ENCODE peak calls at places on chromosomes 16 and 17, in nine cellular contexts. I, N, P, T, S, R, W, K and G are unnamed samples.

GRCh38 chr16:4330277-4330882 is 14.5 kb downstream of the GLIS2 start:
- DNase-seq in I (peak), N (peak), P (peak), T (peak), S (peak), R (no peak), W (peak), K (peak), G (no peak)

GRCh38 chr17:76407509-76407908 is 23.1 kb downstream of the SPHK1 start:
- DNase-seq in I (no peak), N (no peak), P (no peak), T (no peak), S (no peak), R (no peak), W (no peak), K (no peak), G (no peak)

GRCh38 chr17:59899099-59899498 is 6.2 kb downstream of the RPS6KB1 start:
- DNase-seq in I (no peak), N (peak), P (no peak), T (no peak), S (no peak), R (peak), W (no peak), K (no peak), G (no peak)

GRCh38 chr16:12811441-12812198 is 7.9 kb upstream of the CPPED1 start:
- DNase-seq in I (no peak), N (no peak), P (no peak), T (no peak), S (no peak), R (no peak), W (no peak), K (no peak), G (no peak)

GRCh38 chr16:50245417-50246298 is 20.7 kb upstream of the ADCY7 start:
- DNase-seq in I (peak), N (peak), P (peak), T (peak), S (no peak), R (no peak), W (peak), K (no peak), G (peak)

GRCh38 chr16:69273009-69273408 is 38.1 kb upstream of the VPS4A start:
- DNase-seq in I (no peak), N (no peak), P (peak), T (peak), S (no peak), R (peak), W (no peak), K (no peak), G (peak)

GRCh38 chr17:41773190-41773588 is 13.3 kb downstream of the JUP start:
- DNase-seq in I (peak), N (no peak), P (peak), T (peak), S (peak), R (peak), W (no peak), K (no peak), G (peak)

GRCh38 chr16:17591655-17592405 is 121.1 kb upstream of the XYLT1 start:
- DNase-seq in I (no peak), N (peak), P (no peak), T (no peak), S (no peak), R (no peak), W (no peak), K (no peak), G (no peak)

DNA sequence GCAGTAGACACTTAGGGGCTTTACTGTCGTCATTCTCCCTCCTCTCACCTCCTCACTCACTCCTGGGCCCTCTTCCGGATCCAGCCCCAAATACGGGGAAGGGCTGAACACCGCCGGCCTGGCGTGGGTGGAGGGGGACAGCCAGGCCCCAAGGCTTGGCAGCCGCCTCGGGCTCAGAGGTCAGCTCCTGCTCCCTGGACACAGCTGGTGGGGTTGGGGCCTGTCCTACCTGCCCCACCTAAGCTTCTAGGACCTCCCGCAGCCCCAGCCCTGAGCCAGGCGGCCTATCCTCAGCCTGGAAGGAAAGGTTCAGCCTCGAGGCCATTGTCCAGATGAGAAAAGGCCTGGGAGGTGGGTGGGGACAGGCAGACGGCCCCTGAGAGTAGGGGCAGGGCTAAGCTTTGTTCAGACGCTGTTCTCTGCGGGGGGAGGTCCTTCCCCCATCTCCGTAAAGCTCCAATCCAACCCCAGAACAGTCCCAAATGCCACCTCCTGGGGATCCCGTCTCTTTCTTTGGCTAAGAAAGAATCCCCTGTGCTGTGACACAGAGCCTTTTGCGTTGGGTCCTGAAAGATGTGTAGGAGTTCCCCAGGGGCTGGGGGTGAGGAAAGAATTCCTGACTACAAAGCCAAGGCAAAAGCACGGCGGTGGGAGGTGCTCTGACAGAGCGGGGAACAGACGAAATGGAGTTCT is 861 bp upstream of the LLGL1 start:
- DNase-seq in I (peak), N (no peak), P (peak), T (peak), S (peak), R (no peak), W (no peak), K (no peak), G (no peak)
- H3K4me3 ChIP-seq in I (peak), N (no peak), P (peak), T (peak), S (peak), R (peak), W (no peak), K (peak), G (peak)

GRCh38 chr17:47714773-47715396 is 18.2 kb upstream of the TBX21 start:
- DNase-seq in I (no peak), N (no peak), P (no peak), T (no peak), S (no peak), R (no peak), W (no peak), K (no peak), G (no peak)

GRCh38 chr17:47715669-47716325 is 17.2 kb upstream of the TBX21 start:
- DNase-seq in I (no peak), N (no peak), P (no peak), T (no peak), S (no peak), R (no peak), W (no peak), K (no peak), G (no peak)

GRCh38 chr17:47717261-47717697 is 15.8 kb upstream of the TBX21 start:
- DNase-seq in I (peak), N (no peak), P (no peak), T (no peak), S (no peak), R (no peak), W (no peak), K (no peak), G (no peak)

GRCh38 chr17:47717845-47718621 is 15.0 kb upstream of the TBX21 start:
- DNase-seq in I (no peak), N (peak), P (no peak), T (no peak), S (no peak), R (no peak), W (no peak), K (no peak), G (no peak)

DNA sequence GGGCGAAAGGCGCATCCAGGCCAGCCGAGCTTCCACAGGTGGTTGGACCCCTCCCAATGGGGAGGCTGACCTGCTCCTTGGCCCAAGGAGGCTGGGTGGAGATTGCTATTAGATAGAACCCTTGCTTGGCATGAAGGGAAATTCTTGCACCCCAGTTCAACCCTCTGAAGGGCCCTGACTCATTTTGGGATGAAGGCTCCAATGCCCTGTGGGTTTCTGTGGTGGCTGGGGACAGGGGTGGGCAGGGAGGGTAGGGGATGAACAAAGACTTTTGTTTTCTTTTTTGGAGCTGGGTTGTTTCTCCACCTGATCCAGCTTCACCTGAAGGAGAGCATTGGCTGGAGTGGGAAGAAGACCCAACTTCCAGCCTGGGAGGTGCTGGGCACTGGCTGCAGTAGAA is 16.7 kb upstream of the TBX21 start:
- DNase-seq in I (no peak), N (no peak), P (no peak), T (no peak), S (no peak), R (no peak), W (no peak), K (no peak), G (no peak)
- H3K4me3 ChIP-seq in I (no peak), N (no peak), P (no peak), T (no peak), S (no peak), R (no peak), W (no peak), K (no peak), G (no peak)

DNA sequence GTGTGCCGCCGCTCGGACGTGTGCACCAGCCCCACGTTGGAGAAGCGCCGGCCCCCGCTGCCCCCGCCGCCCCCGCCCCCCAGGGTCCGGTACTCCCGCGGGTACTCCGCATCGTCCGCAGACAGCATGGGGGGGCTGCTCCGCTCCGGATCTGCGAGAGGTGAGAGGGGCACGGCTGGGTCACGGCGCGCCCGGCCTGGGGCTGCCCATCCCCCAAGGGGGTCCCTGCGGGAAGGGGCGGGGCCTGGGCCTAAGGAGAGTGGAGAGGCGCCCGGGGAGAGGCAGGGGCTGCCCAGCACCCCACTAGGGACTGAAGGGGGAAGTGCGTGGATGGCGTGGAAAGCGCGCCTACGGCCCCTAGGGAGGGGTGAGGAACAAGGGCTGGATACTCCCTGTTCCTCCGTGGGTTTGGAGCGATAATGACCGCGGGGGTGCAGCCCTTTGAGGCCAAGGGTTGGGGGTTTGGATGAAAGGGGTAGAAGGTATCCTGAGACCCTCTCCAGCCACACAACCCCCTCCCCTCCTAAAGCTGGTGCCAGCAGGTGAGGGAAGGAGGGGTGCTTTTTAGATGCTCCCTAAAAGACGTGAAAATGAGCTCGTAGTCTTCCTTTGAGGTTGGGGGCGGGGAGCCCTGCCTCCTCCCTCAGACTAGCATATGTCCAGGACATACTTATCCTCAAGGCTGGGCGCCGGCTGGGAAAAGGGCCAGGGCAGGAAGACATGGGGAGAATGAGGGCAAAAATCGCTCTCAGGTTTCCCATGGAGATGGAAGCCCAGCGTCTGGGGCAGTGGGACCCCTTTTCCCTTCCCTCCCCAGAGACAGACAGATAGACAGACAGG is 26.9 kb downstream of the SRCIN1 start:
- DNase-seq in I (no peak), N (no peak), P (no peak), T (no peak), S (no peak), R (no peak), W (no peak), K (no peak), G (no peak)
- H3K4me3 ChIP-seq in I (peak), N (no peak), P (no peak), T (no peak), S (peak), R (no peak), W (no peak), K (peak), G (no peak)

GRCh38 chr17:58333396-58334207 is 5.0 kb upstream of the TSPOAP1 start:
- DNase-seq in I (no peak), N (peak), P (no peak), T (no peak), S (no peak), R (no peak), W (no peak), K (no peak), G (no peak)

GRCh38 chr17:58332720-58333395 is 4.3 kb upstream of the TSPOAP1 start:
- DNase-seq in I (no peak), N (peak), P (no peak), T (no peak), S (peak), R (no peak), W (no peak), K (no peak), G (no peak)

GRCh38 chr17:58330544-58330996 is 2.0 kb upstream of the TSPOAP1 start:
- DNase-seq in I (no peak), N (peak), P (no peak), T (no peak), S (peak), R (no peak), W (no peak), K (no peak), G (no peak)

GRCh38 chr17:58330997-58331814 is 2.6 kb upstream of the TSPOAP1 start:
- DNase-seq in I (peak), N (peak), P (no peak), T (no peak), S (peak), R (no peak), W (no peak), K (no peak), G (no peak)

GRCh38 chr17:58331815-58332719 is 3.5 kb upstream of the TSPOAP1 start:
- DNase-seq in I (no peak), N (peak), P (no peak), T (no peak), S (peak), R (no peak), W (peak), K (no peak), G (no peak)
- H3K4me3 ChIP-seq in I (peak), N (peak), P (no peak), T (no peak), S (peak), R (no peak), W (peak), K (peak), G (no peak)

DNA sequence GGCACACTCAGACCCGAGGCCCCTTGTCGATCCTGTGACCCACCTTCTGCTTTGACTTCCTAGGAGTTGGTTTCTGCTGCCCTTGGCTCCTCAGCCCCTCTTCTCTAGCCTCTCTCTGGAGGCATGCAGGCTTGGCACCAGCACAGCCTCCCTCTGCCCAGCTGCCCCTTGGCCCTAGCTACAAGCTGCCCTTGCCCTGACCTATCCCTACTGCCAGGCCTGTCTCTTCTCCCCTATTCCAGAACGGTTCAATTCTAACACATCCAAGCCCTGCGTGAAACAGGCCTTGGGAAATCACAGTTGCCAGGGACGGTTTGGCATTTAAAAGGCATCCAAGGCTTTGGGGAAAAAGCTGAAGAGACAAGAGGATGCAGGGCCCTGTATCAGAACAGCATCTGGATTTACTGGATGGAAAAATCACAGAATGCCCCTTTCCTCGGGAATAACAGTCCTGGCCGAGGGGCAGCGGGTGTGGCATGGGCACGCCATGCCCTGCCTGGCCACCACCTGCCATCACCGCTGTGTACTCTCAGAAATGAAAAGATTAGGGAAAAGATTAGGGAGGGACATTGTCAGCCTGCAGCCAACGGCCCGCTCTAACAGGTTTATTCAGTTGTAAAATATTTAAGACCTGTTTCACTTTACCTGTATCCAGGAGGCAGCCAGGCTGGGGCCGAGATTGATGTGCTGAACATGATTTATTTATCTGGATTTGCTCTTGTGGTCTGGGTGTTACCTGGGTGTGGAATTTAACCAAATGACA is 15.8 kb downstream of the RAI1 start:
- DNase-seq in I (no peak), N (no peak), P (no peak), T (no peak), S (peak), R (no peak), W (no peak), K (no peak), G (no peak)
- H3K4me3 ChIP-seq in I (no peak), N (no peak), P (no peak), T (no peak), S (no peak), R (no peak), W (no peak), K (no peak), G (no peak)

DNA sequence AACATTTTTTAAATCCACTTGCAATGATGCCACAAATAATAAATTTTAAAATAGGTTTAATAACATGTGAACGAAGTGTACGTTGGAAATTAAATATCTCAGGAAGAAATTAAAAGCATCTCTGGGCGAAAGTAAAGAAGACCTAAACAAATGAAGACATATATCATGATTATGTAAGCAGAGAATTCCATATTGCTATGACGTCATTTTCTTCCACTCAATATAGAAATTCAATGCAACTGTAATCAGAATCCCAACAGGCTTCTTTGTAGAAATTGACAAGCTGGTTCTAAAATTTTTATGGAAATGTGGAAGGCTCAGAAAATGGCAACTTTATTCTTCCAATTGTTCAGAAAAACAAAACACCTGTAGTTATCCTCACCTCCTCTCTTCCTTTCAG is 33.8 kb upstream of the RBFOX3 start:
- DNase-seq in I (no peak), N (no peak), P (no peak), T (no peak), S (no peak), R (no peak), W (no peak), K (no peak), G (no peak)
- H3K4me3 ChIP-seq in I (no peak), N (no peak), P (no peak), T (no peak), S (no peak), R (no peak), W (no peak), K (no peak), G (no peak)

GRCh38 chr17:9227819-9228407 is 206.6 kb downstream of the NTN1 start:
- DNase-seq in I (no peak), N (no peak), P (no peak), T (no peak), S (no peak), R (no peak), W (no peak), K (no peak), G (no peak)
- H3K4me3 ChIP-seq in I (no peak), N (no peak), P (no peak), T (no peak), S (no peak), R (no peak), W (no peak), K (no peak), G (no peak)